ENCODE peak calls at places on chromosomes 3 and 15, in ten cellular contexts. F, U, G, O, S, L, K, N, M and H are unnamed samples.

GRCh38 chr3:101725192-101725889 is 927 bp downstream of the CEP97 start:
- DNase-seq in O (no peak), U (peak), L (peak), G (peak), M (peak), F (peak), N (no peak), K (peak), S (peak), H (no peak)

GRCh38 chr15:75327005-75327404 is 8.9 kb upstream of the COMMD4 start:
- DNase-seq in G (no peak), N (no peak), K (no peak), L (no peak), O (no peak), S (no peak), U (no peak), M (no peak), F (no peak), H (no peak)

GRCh38 chr3:117282506-117282905 is 572.9 kb downstream of the TUSC7 start:
- DNase-seq in M (no peak), N (no peak), K (no peak), F (no peak), L (no peak), U (no peak), S (no peak), G (no peak), O (no peak), H (no peak)

GRCh38 chr3:69433016-69433937 is 47.4 kb upstream of the FRMD4B start:
- DNase-seq in K (no peak), M (no peak), N (no peak), U (no peak), L (peak), F (no peak), S (no peak), O (no peak), G (peak), H (no peak)

GRCh38 chr3:114336857-114337256 is 43.0 kb downstream of the TIGIT start:
- DNase-seq in F (no peak), K (no peak), N (no peak), S (no peak), O (no peak), L (no peak), G (no peak), U (no peak), M (no peak), H (no peak)

GRCh38 chr15:72222433-72222832 is 8.6 kb downstream of the PKM start:
- DNase-seq in L (no peak), O (no peak), K (peak), M (no peak), N (no peak), U (peak), F (peak), G (peak), S (no peak), H (no peak)

GRCh38 chr3:122076414-122077292 is 21.5 kb downstream of the CD86 start:
- DNase-seq in O (no peak), S (no peak), F (no peak), G (no peak), U (no peak), M (no peak), N (no peak), L (peak), K (peak), H (no peak)

GRCh38 chr15:93882779-93883178 is 348.6 kb upstream of the MCTP2 start:
- DNase-seq in F (no peak), K (no peak), N (no peak), U (no peak), S (no peak), L (no peak), M (no peak), G (no peak), O (no peak), H (no peak)

GRCh38 chr3:45544024-45544718 is 50.4 kb upstream of the LIMD1 start:
- DNase-seq in S (no peak), N (no peak), M (no peak), O (no peak), K (peak), L (no peak), G (peak), F (no peak), U (peak), H (no peak)

GRCh38 chr15:70854669-70854976 is 666 bp upstream of the LARP6 start:
- DNase-seq in N (no peak), O (no peak), M (no peak), G (peak), L (peak), S (no peak), F (peak), U (peak), K (peak), H (peak)

GRCh38 chr15:74345051-74345450 is 22.4 kb downstream of the CYP11A1 start:
- DNase-seq in F (peak), G (peak), M (no peak), O (no peak), S (no peak), U (peak), L (no peak), K (no peak), N (no peak), H (no peak)

GRCh38 chr3:98734311-98734710 is 28.8 kb upstream of the ST3GAL6 start:
- DNase-seq in O (no peak), L (no peak), G (peak), S (no peak), U (peak), N (no peak), F (no peak), M (no peak), K (no peak), H (no peak)

GRCh38 chr15:60121845-60122244 is 117.7 kb downstream of the FOXB1 start:
- DNase-seq in L (peak), O (no peak), U (no peak), M (no peak), S (no peak), F (no peak), G (no peak), N (no peak), K (no peak), H (no peak)

GRCh38 chr3:108489776-108490175 is 20.6 kb downstream of the MYH15 start:
- DNase-seq in S (peak), O (no peak), N (peak), K (peak), U (peak), L (peak), G (peak), F (peak), M (no peak), H (peak)

GRCh38 chr3:8445861-8446260 is 55.8 kb upstream of the LMCD1 start:
- DNase-seq in U (peak), G (peak), O (peak), L (no peak), F (peak), K (peak), N (no peak), S (no peak), M (no peak), H (peak)

GRCh38 chr3:132723024-132723462 is 834 bp upstream of the NPHP3 start:
- DNase-seq in F (no peak), S (no peak), N (no peak), G (no peak), K (no peak), O (no peak), L (peak), U (no peak), M (no peak), H (no peak)

GRCh38 chr15:95287774-95288173 is 1042.7 kb upstream of the NR2F2 start:
- DNase-seq in K (no peak), L (no peak), S (no peak), G (no peak), F (no peak), N (no peak), M (no peak), U (no peak), O (no peak), H (peak)